ENCODE peak calls at places on chromosome 14, in four cellular contexts. A is RWPE2, K is HS-5, D is GOT3. V is an unnamed sample.

GRCh38 chr14:84025258-84026012 is 1504.5 kb upstream of the FLRT2 start:
- DNase-seq in K (no peak), D (no peak), A (no peak), V (no peak)

GRCh38 chr14:49950275-49951250 is 57.7 kb downstream of the ARF6 start:
- DNase-seq in A (peak; percentile 98), K (no peak), D (no peak), V (no peak)

GRCh38 chr14:60815371-60815770 is 80.8 kb downstream of the MNAT1 start:
- DNase-seq in A (no peak), K (no peak), D (no peak), V (no peak)

GRCh38 chr14:104827173-104828055 is 26.5 kb downstream of the ZBTB42 start:
- DNase-seq in K (no peak), A (peak; percentile 75), D (no peak), V (no peak)

GRCh38 chr14:60670994-60671393 is 21.7 kb upstream of the SIX1 start:
- DNase-seq in D (no peak), K (no peak), A (no peak), V (no peak)

GRCh38 chr14:43175896-43176295 is 1331.2 kb downstream of the FSCB start:
- DNase-seq in K (no peak), A (no peak), D (no peak), V (no peak)

GRCh38 chr14:103846569-103847438 is 571 bp downstream of the PPP1R13B start:
- DNase-seq in K (no peak), D (no peak), A (no peak), V (no peak)

GRCh38 chr14:101477648-101478047 is 83.6 kb upstream of the DIO3 start:
- DNase-seq in D (no peak), K (no peak), A (peak; percentile 15), V (no peak)

GRCh38 chr14:106318700-106319099 is 792.3 kb downstream of the TMEM121 start:
- DNase-seq in A (no peak), D (no peak), K (no peak), V (no peak)

GRCh38 chr14:103550451-103551337 is 11.8 kb downstream of the BAG5 start:
- DNase-seq in K (no peak), D (no peak), A (peak; percentile 72), V (no peak)

GRCh38 chr14:65251213-65251612 is 148.9 kb upstream of the MAX start:
- DNase-seq in D (no peak), A (no peak), K (peak; percentile 93), V (no peak)

GRCh38 chr14:92263681-92264080 is 59.3 kb upstream of the SLC24A4 start:
- DNase-seq in D (no peak), K (no peak), A (no peak), V (no peak)

GRCh38 chr14:22387776-22388241 is 201.2 kb downstream of the DAD1 start:
- DNase-seq in K (no peak), A (no peak), D (no peak), V (no peak)

GRCh38 chr14:22508150-22508457 is 80.9 kb downstream of the DAD1 start:
- DNase-seq in A (no peak), K (no peak), D (no peak), V (no peak)

GRCh38 chr14:79544671-79545070 is 666.6 kb downstream of the DIO2 start:
- DNase-seq in D (no peak), K (no peak), A (no peak), V (no peak)

GRCh38 chr14:64704145-64704742 is at the start of gene PLEKHG3:
- DNase-seq in A (peak; percentile 89), K (no peak), D (no peak), V (no peak)

GRCh38 chr14:51653096-51653814 is 1.5 kb downstream of the FRMD6 start:
- DNase-seq in D (no peak), A (no peak), K (peak; percentile 65), V (no peak)

GRCh38 chr14:35213869-35214387 is 78.3 kb upstream of the PSMA6 start:
- DNase-seq in D (no peak), K (peak; percentile 24), A (no peak), V (no peak)

GRCh38 chr14:23387916-23388882 is 11.4 kb downstream of the CMTM5 start:
- DNase-seq in K (no peak), D (no peak), A (no peak), V (no peak)

GRCh38 chr14:74554742-74555362 is 57.2 kb downstream of the LTBP2 start:
- DNase-seq in A (no peak), K (no peak), D (no peak), V (no peak)

GRCh38 chr14:60637490-60638452 is 11.5 kb downstream of the SIX1 start:
- DNase-seq in A (peak; percentile 70), D (no peak), K (no peak), V (no peak)

GRCh38 chr14:105436891-105437722 is 17.5 kb downstream of the MTA1 start:
- DNase-seq in D (no peak), A (peak; percentile 66), K (no peak), V (no peak)

GRCh38 chr14:103460415-103460814 is 62.2 kb downstream of the CKB start:
- DNase-seq in K (no peak), A (no peak), D (no peak), V (no peak)

GRCh38 chr14:23483216-23483854 is 13.8 kb downstream of the NGDN start:
- DNase-seq in A (no peak), D (no peak), K (no peak), V (no peak)

GRCh38 chr14:92770454-92770853 is 22.0 kb upstream of the LGMN start:
- DNase-seq in K (no peak), A (no peak), D (no peak), V (no peak)

GRCh38 chr14:75885829-75886228 is 96.0 kb downstream of the TGFB3 start:
- DNase-seq in A (no peak), D (no peak), K (no peak), V (no peak)

V was measured in thoracic aorta.